ENCODE peak calls at places on chromosomes 11 and 22, in four cellular contexts. T, X, W and J are unnamed samples.

GRCh38 chr11:36091256-36091811 is 147.5 kb downstream of the LDLRAD3 start:
- DNase-seq in W (no peak), T (no peak), X (peak), J (no peak)

GRCh38 chr11:103923473-103923931 is 112.9 kb upstream of the DDI1 start:
- DNase-seq in W (no peak), X (peak), T (no peak), J (no peak)

GRCh38 chr22:49276567-49276966 is 551.1 kb downstream of the BRD1 start:
- DNase-seq in W (no peak), T (no peak), X (no peak), J (no peak)

GRCh38 chr11:702731-703461 is 3.1 kb upstream of the EPS8L2 start:
- DNase-seq in T (no peak), W (no peak), X (no peak), J (no peak)

GRCh38 chr11:96324912-96325311 is 18.1 kb downstream of the MAML2 start:
- DNase-seq in W (no peak), X (peak), T (no peak), J (no peak)

GRCh38 chr22:26860233-26860765 is 202.9 kb downstream of the MIAT start:
- DNase-seq in X (no peak), T (no peak), W (no peak), J (no peak)

GRCh38 chr22:28829358-28830181 is 29.2 kb upstream of the XBP1 start:
- DNase-seq in T (peak), W (peak), X (peak), J (peak)

GRCh38 chr11:121157756-121158155 is 56.7 kb downstream of the TECTA start:
- DNase-seq in X (no peak), W (no peak), T (no peak), J (no peak)

DNA sequence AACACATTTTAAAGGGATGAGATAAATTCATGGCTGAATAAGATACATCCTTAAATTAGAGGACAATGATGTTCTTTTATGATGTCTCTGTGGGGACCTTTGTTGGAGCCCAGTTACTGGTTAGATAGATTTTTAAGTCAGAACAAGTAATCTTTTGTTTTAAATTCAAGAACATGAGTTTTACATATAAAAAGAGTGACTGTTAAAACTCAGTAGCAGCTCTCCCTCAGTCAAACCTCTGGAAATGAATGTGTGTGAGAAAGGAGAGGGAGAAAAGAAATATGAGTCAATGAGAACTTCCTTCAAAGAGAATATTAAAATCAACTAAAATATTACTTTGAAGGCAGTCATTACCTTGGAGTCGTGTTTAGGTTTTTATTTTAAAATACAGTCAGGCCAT is 241.7 kb downstream of the SWAP70 start:
- DNase-seq in W (no peak), T (no peak), X (no peak), J (no peak)
- H3K27ac ChIP-seq in W (peak), T (peak), X (no peak), J (no peak)

GRCh38 chr11:116871248-116871647 is 33.8 kb upstream of the APOA1 start:
- DNase-seq in T (no peak), W (no peak), X (no peak), J (no peak)
- H2AK5ac ChIP-seq in T (no peak), W (no peak), X (no peak), J (no peak)

GRCh38 chr22:23237841-23238240 is 57.5 kb downstream of the BCR start:
- DNase-seq in T (no peak), X (no peak), W (no peak), J (no peak)
- H3K27ac ChIP-seq in T (no peak), X (no peak), W (no peak), J (no peak)

GRCh38 chr11:86814775-86815174 is 14.4 kb downstream of the PRSS23 start:
- DNase-seq in X (no peak), T (no peak), W (no peak), J (no peak)
- H2AK5ac ChIP-seq in X (no peak), T (no peak), W (no peak), J (no peak)

GRCh38 chr11:24683578-24683977 is 186.7 kb downstream of the LUZP2 start:
- DNase-seq in T (no peak), X (no peak), W (no peak), J (no peak)

GRCh38 chr11:24679686-24680318 is 182.9 kb downstream of the LUZP2 start:
- DNase-seq in W (peak), T (no peak), X (peak), J (no peak)

GRCh38 chr11:24678956-24679355 is 182.1 kb downstream of the LUZP2 start:
- DNase-seq in X (no peak), W (no peak), T (no peak), J (no peak)
- H3K27ac ChIP-seq in X (no peak), W (no peak), T (no peak), J (no peak)

DNA sequence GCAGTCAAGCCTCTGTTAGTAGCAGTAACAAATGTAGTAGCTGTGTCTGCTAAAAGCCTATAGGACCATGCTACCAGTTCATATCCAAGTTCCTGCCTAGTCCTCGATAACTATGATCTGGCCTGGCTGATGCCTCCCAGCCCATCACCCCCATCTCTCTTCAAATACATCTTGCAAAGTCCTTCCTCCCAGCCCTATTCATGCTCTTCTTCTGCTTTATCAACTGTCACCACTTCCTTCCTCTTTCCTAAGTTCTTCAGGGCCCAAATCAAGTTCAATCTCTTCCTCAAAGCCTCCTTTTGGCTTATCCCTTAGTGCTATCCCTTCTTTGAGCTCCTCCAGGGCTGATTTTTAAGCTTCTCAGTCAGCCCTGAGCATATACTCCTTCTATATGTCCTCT is 150.9 kb upstream of the THY1 start:
- DNase-seq in W (no peak), X (no peak), T (peak), J (no peak)
- H2AK5ac ChIP-seq in W (no peak), X (no peak), T (no peak), J (no peak)